ENCODE peak calls at places on chromosomes 12 and 14, in ten cellular contexts. One of them, this sample, is unnamed.

GRCh38 chr12:94706250-94706661 is 55.9 kb upstream of the TMCC3 start:
- DNase-seq in skeletal muscle cell: no peak
- DNase-seq in activated T-cell treated with anti-CD3 and anti-CD28 coated beads, Interleukin-2, amount 50 U/mL, for 48 hours: no peak
- DNase-seq in stimulated activated CD4-positive, alpha-beta T cell treated with anti-CD3 and anti-CD28 coated beads, TNF-alpha, amount 100 ng/mL, for 1 hour: no peak
- DNase-seq in AG04450: no peak
- DNase-seq in activated CD8-positive, alpha-beta T cell treated with anti-CD3 and anti-CD28 coated beads for 36 hours: peak
- DNase-seq in HuH-7: no peak
- DNase-seq in GM12891: no peak
- DNase-seq in CD8-positive, alpha-beta memory T cell: no peak
- DNase-seq in mammary epithelial cell: peak
- DNase-seq in this sample: no peak

GRCh38 chr12:49228653-49229052 is 36.2 kb upstream of the TUBA1C start:
- DNase-seq in AG04450: no peak
- DNase-seq in activated T-cell treated with anti-CD3 and anti-CD28 coated beads, Interleukin-2, amount 50 U/mL, for 48 hours: no peak
- DNase-seq in HuH-7: no peak
- DNase-seq in activated CD8-positive, alpha-beta T cell treated with anti-CD3 and anti-CD28 coated beads for 36 hours: no peak
- DNase-seq in stimulated activated CD4-positive, alpha-beta T cell treated with anti-CD3 and anti-CD28 coated beads, TNF-alpha, amount 100 ng/mL, for 1 hour: no peak
- DNase-seq in GM12891: no peak
- DNase-seq in mammary epithelial cell: no peak
- DNase-seq in CD8-positive, alpha-beta memory T cell: no peak
- DNase-seq in skeletal muscle cell: no peak
- DNase-seq in this sample: no peak

GRCh38 chr12:76374395-76375020 is 26.3 kb upstream of the BBS10 start:
- DNase-seq in mammary epithelial cell: peak
- DNase-seq in HuH-7: no peak
- DNase-seq in stimulated activated CD4-positive, alpha-beta T cell treated with anti-CD3 and anti-CD28 coated beads, TNF-alpha, amount 100 ng/mL, for 1 hour: no peak
- DNase-seq in activated CD8-positive, alpha-beta T cell treated with anti-CD3 and anti-CD28 coated beads for 36 hours: no peak
- DNase-seq in AG04450: no peak
- DNase-seq in skeletal muscle cell: no peak
- DNase-seq in activated T-cell treated with anti-CD3 and anti-CD28 coated beads, Interleukin-2, amount 50 U/mL, for 48 hours: no peak
- DNase-seq in GM12891: no peak
- DNase-seq in CD8-positive, alpha-beta memory T cell: no peak
- DNase-seq in this sample: no peak

GRCh38 chr14:63186453-63186852 is 17.8 kb upstream of the RHOJ start:
- DNase-seq in GM12891: no peak
- DNase-seq in stimulated activated CD4-positive, alpha-beta T cell treated with anti-CD3 and anti-CD28 coated beads, TNF-alpha, amount 100 ng/mL, for 1 hour: no peak
- DNase-seq in AG04450: peak
- DNase-seq in skeletal muscle cell: no peak
- DNase-seq in activated CD8-positive, alpha-beta T cell treated with anti-CD3 and anti-CD28 coated beads for 36 hours: no peak
- DNase-seq in activated T-cell treated with anti-CD3 and anti-CD28 coated beads, Interleukin-2, amount 50 U/mL, for 48 hours: no peak
- DNase-seq in mammary epithelial cell: no peak
- DNase-seq in HuH-7: no peak
- DNase-seq in CD8-positive, alpha-beta memory T cell: no peak
- DNase-seq in this sample: no peak

GRCh38 chr14:21040370-21040925 is 1.7 kb upstream of the RNASE7 start:
- DNase-seq in activated T-cell treated with anti-CD3 and anti-CD28 coated beads, Interleukin-2, amount 50 U/mL, for 48 hours: no peak
- DNase-seq in mammary epithelial cell: no peak
- DNase-seq in GM12891: no peak
- DNase-seq in AG04450: no peak
- DNase-seq in CD8-positive, alpha-beta memory T cell: no peak
- DNase-seq in skeletal muscle cell: no peak
- DNase-seq in stimulated activated CD4-positive, alpha-beta T cell treated with anti-CD3 and anti-CD28 coated beads, TNF-alpha, amount 100 ng/mL, for 1 hour: no peak
- DNase-seq in activated CD8-positive, alpha-beta T cell treated with anti-CD3 and anti-CD28 coated beads for 36 hours: no peak
- DNase-seq in HuH-7: no peak
- DNase-seq in this sample: no peak

GRCh38 chr12:92244036-92244435 is 98.4 kb upstream of the BTG1 start:
- DNase-seq in stimulated activated CD4-positive, alpha-beta T cell treated with anti-CD3 and anti-CD28 coated beads, TNF-alpha, amount 100 ng/mL, for 1 hour: no peak
- DNase-seq in activated CD8-positive, alpha-beta T cell treated with anti-CD3 and anti-CD28 coated beads for 36 hours: no peak
- DNase-seq in HuH-7: no peak
- DNase-seq in mammary epithelial cell: no peak
- DNase-seq in AG04450: no peak
- DNase-seq in skeletal muscle cell: peak
- DNase-seq in activated T-cell treated with anti-CD3 and anti-CD28 coated beads, Interleukin-2, amount 50 U/mL, for 48 hours: no peak
- DNase-seq in CD8-positive, alpha-beta memory T cell: no peak
- DNase-seq in GM12891: no peak
- DNase-seq in this sample: no peak

GRCh38 chr12:42744539-42745156 is 155.1 kb upstream of the PRICKLE1 start:
- DNase-seq in skeletal muscle cell: no peak
- DNase-seq in AG04450: no peak
- DNase-seq in CD8-positive, alpha-beta memory T cell: no peak
- DNase-seq in stimulated activated CD4-positive, alpha-beta T cell treated with anti-CD3 and anti-CD28 coated beads, TNF-alpha, amount 100 ng/mL, for 1 hour: no peak
- DNase-seq in activated T-cell treated with anti-CD3 and anti-CD28 coated beads, Interleukin-2, amount 50 U/mL, for 48 hours: no peak
- DNase-seq in activated CD8-positive, alpha-beta T cell treated with anti-CD3 and anti-CD28 coated beads for 36 hours: no peak
- DNase-seq in GM12891: no peak
- DNase-seq in HuH-7: no peak
- DNase-seq in mammary epithelial cell: peak
- DNase-seq in this sample: no peak

GRCh38 chr12:94560416-94561221 is 89.7 kb downstream of the TMCC3 start:
- DNase-seq in activated CD8-positive, alpha-beta T cell treated with anti-CD3 and anti-CD28 coated beads for 36 hours: peak
- DNase-seq in CD8-positive, alpha-beta memory T cell: no peak
- DNase-seq in HuH-7: no peak
- DNase-seq in skeletal muscle cell: no peak
- DNase-seq in GM12891: peak
- DNase-seq in mammary epithelial cell: peak
- DNase-seq in AG04450: no peak
- DNase-seq in stimulated activated CD4-positive, alpha-beta T cell treated with anti-CD3 and anti-CD28 coated beads, TNF-alpha, amount 100 ng/mL, for 1 hour: no peak
- DNase-seq in activated T-cell treated with anti-CD3 and anti-CD28 coated beads, Interleukin-2, amount 50 U/mL, for 48 hours: peak
- DNase-seq in this sample: no peak

GRCh38 chr12:114395755-114396152 is 10.2 kb downstream of the TBX5 start:
- DNase-seq in HuH-7: no peak
- DNase-seq in AG04450: no peak
- DNase-seq in stimulated activated CD4-positive, alpha-beta T cell treated with anti-CD3 and anti-CD28 coated beads, TNF-alpha, amount 100 ng/mL, for 1 hour: no peak
- DNase-seq in mammary epithelial cell: no peak
- DNase-seq in CD8-positive, alpha-beta memory T cell: no peak
- DNase-seq in activated T-cell treated with anti-CD3 and anti-CD28 coated beads, Interleukin-2, amount 50 U/mL, for 48 hours: no peak
- DNase-seq in skeletal muscle cell: no peak
- DNase-seq in activated CD8-positive, alpha-beta T cell treated with anti-CD3 and anti-CD28 coated beads for 36 hours: no peak
- DNase-seq in GM12891: no peak
- DNase-seq in this sample: no peak

GRCh38 chr12:53053223-53054111 is 3.6 kb downstream of the TNS2 start:
- DNase-seq in activated T-cell treated with anti-CD3 and anti-CD28 coated beads, Interleukin-2, amount 50 U/mL, for 48 hours: peak
- DNase-seq in HuH-7: peak
- DNase-seq in stimulated activated CD4-positive, alpha-beta T cell treated with anti-CD3 and anti-CD28 coated beads, TNF-alpha, amount 100 ng/mL, for 1 hour: no peak
- DNase-seq in activated CD8-positive, alpha-beta T cell treated with anti-CD3 and anti-CD28 coated beads for 36 hours: peak
- DNase-seq in AG04450: no peak
- DNase-seq in mammary epithelial cell: peak
- DNase-seq in GM12891: no peak
- DNase-seq in skeletal muscle cell: no peak
- DNase-seq in CD8-positive, alpha-beta memory T cell: peak
- DNase-seq in this sample: peak

GRCh38 chr12:41962171-41962572 is 182.5 kb downstream of the GXYLT1 start:
- DNase-seq in skeletal muscle cell: no peak
- DNase-seq in HuH-7: no peak
- DNase-seq in AG04450: no peak
- DNase-seq in CD8-positive, alpha-beta memory T cell: no peak
- DNase-seq in stimulated activated CD4-positive, alpha-beta T cell treated with anti-CD3 and anti-CD28 coated beads, TNF-alpha, amount 100 ng/mL, for 1 hour: no peak
- DNase-seq in activated CD8-positive, alpha-beta T cell treated with anti-CD3 and anti-CD28 coated beads for 36 hours: no peak
- DNase-seq in GM12891: no peak
- DNase-seq in mammary epithelial cell: no peak
- DNase-seq in activated T-cell treated with anti-CD3 and anti-CD28 coated beads, Interleukin-2, amount 50 U/mL, for 48 hours: no peak
- DNase-seq in this sample: peak

GRCh38 chr14:78278464-78278863 is 108.3 kb downstream of the NRXN3 start:
- DNase-seq in activated T-cell treated with anti-CD3 and anti-CD28 coated beads, Interleukin-2, amount 50 U/mL, for 48 hours: no peak
- DNase-seq in skeletal muscle cell: no peak
- DNase-seq in GM12891: no peak
- DNase-seq in mammary epithelial cell: no peak
- DNase-seq in CD8-positive, alpha-beta memory T cell: no peak
- DNase-seq in activated CD8-positive, alpha-beta T cell treated with anti-CD3 and anti-CD28 coated beads for 36 hours: no peak
- DNase-seq in HuH-7: no peak
- DNase-seq in stimulated activated CD4-positive, alpha-beta T cell treated with anti-CD3 and anti-CD28 coated beads, TNF-alpha, amount 100 ng/mL, for 1 hour: no peak
- DNase-seq in AG04450: no peak
- DNase-seq in this sample: peak

GRCh38 chr12:45259732-45260480 is 44.0 kb downstream of the ANO6 start:
- DNase-seq in mammary epithelial cell: peak
- DNase-seq in AG04450: no peak
- DNase-seq in CD8-positive, alpha-beta memory T cell: no peak
- DNase-seq in skeletal muscle cell: peak
- DNase-seq in activated T-cell treated with anti-CD3 and anti-CD28 coated beads, Interleukin-2, amount 50 U/mL, for 48 hours: no peak
- DNase-seq in activated CD8-positive, alpha-beta T cell treated with anti-CD3 and anti-CD28 coated beads for 36 hours: no peak
- DNase-seq in stimulated activated CD4-positive, alpha-beta T cell treated with anti-CD3 and anti-CD28 coated beads, TNF-alpha, amount 100 ng/mL, for 1 hour: no peak
- DNase-seq in GM12891: no peak
- DNase-seq in HuH-7: peak
- DNase-seq in this sample: no peak

GRCh38 chr12:75831413-75831812 is 200.2 kb downstream of the PHLDA1 start:
- DNase-seq in skeletal muscle cell: no peak
- DNase-seq in CD8-positive, alpha-beta memory T cell: no peak
- DNase-seq in activated T-cell treated with anti-CD3 and anti-CD28 coated beads, Interleukin-2, amount 50 U/mL, for 48 hours: no peak
- DNase-seq in activated CD8-positive, alpha-beta T cell treated with anti-CD3 and anti-CD28 coated beads for 36 hours: no peak
- DNase-seq in HuH-7: no peak
- DNase-seq in AG04450: no peak
- DNase-seq in stimulated activated CD4-positive, alpha-beta T cell treated with anti-CD3 and anti-CD28 coated beads, TNF-alpha, amount 100 ng/mL, for 1 hour: no peak
- DNase-seq in mammary epithelial cell: no peak
- DNase-seq in GM12891: no peak
- DNase-seq in this sample: no peak

GRCh38 chr14:65991124-65991523 is 495.0 kb upstream of the CCDC196 start:
- DNase-seq in activated T-cell treated with anti-CD3 and anti-CD28 coated beads, Interleukin-2, amount 50 U/mL, for 48 hours: no peak
- DNase-seq in mammary epithelial cell: no peak
- DNase-seq in stimulated activated CD4-positive, alpha-beta T cell treated with anti-CD3 and anti-CD28 coated beads, TNF-alpha, amount 100 ng/mL, for 1 hour: no peak
- DNase-seq in GM12891: no peak
- DNase-seq in activated CD8-positive, alpha-beta T cell treated with anti-CD3 and anti-CD28 coated beads for 36 hours: no peak
- DNase-seq in HuH-7: no peak
- DNase-seq in AG04450: no peak
- DNase-seq in CD8-positive, alpha-beta memory T cell: no peak
- DNase-seq in skeletal muscle cell: no peak
- DNase-seq in this sample: no peak

GRCh38 chr14:105286759-105287144 is 14.0 kb downstream of the BRF1 start:
- DNase-seq in GM12891: no peak
- DNase-seq in activated T-cell treated with anti-CD3 and anti-CD28 coated beads, Interleukin-2, amount 50 U/mL, for 48 hours: no peak
- DNase-seq in stimulated activated CD4-positive, alpha-beta T cell treated with anti-CD3 and anti-CD28 coated beads, TNF-alpha, amount 100 ng/mL, for 1 hour: no peak
- DNase-seq in skeletal muscle cell: no peak
- DNase-seq in mammary epithelial cell: no peak
- DNase-seq in CD8-positive, alpha-beta memory T cell: no peak
- DNase-seq in HuH-7: no peak
- DNase-seq in AG04450: no peak
- DNase-seq in activated CD8-positive, alpha-beta T cell treated with anti-CD3 and anti-CD28 coated beads for 36 hours: no peak
- DNase-seq in this sample: no peak

GRCh38 chr12:49616533-49617219 is 6.7 kb upstream of the PRPF40B start:
- DNase-seq in activated T-cell treated with anti-CD3 and anti-CD28 coated beads, Interleukin-2, amount 50 U/mL, for 48 hours: no peak
- DNase-seq in HuH-7: no peak
- DNase-seq in CD8-positive, alpha-beta memory T cell: no peak
- DNase-seq in activated CD8-positive, alpha-beta T cell treated with anti-CD3 and anti-CD28 coated beads for 36 hours: no peak
- DNase-seq in mammary epithelial cell: no peak
- DNase-seq in skeletal muscle cell: no peak
- DNase-seq in AG04450: no peak
- DNase-seq in GM12891: no peak
- DNase-seq in stimulated activated CD4-positive, alpha-beta T cell treated with anti-CD3 and anti-CD28 coated beads, TNF-alpha, amount 100 ng/mL, for 1 hour: no peak
- DNase-seq in this sample: no peak